ENCODE peak calls at places on chromosomes 13 and 19, in seven cellular contexts. T, U, I, K, H, Q and C are unnamed samples.

GRCh38 chr13:106100261-106100919 is 435.1 kb downstream of the EFNB2 start:
- DNase-seq in T (no peak), I (no peak), K (peak), U (no peak), Q (no peak), H (no peak), C (no peak)

GRCh38 chr19:38047048-38047435 is 140.0 kb downstream of the SIPA1L3 start:
- DNase-seq in T (no peak), I (no peak), U (peak), H (no peak), K (no peak), Q (no peak), C (no peak)

GRCh38 chr13:112193463-112194166 is 126.7 kb downstream of the SOX1 start:
- DNase-seq in K (no peak), U (no peak), I (no peak), H (no peak), T (no peak), Q (no peak), C (no peak)

GRCh38 chr19:18795540-18795939 is 4.4 kb upstream of the COMP start:
- DNase-seq in T (peak), Q (no peak), U (no peak), I (no peak), H (no peak), K (no peak), C (no peak)

GRCh38 chr19:41690801-41691065 is 2.7 kb upstream of the CEACAM7 start:
- DNase-seq in T (no peak), Q (no peak), I (no peak), K (no peak), H (no peak), U (no peak), C (no peak)

GRCh38 chr13:33519561-33520479 is 234.3 kb upstream of the STARD13 start:
- DNase-seq in I (no peak), T (peak), U (no peak), H (peak), K (no peak), Q (no peak), C (no peak)

GRCh38 chr13:91199866-91200265 is 147.6 kb upstream of the MIR17HG start:
- DNase-seq in U (no peak), K (no peak), H (no peak), I (no peak), Q (no peak), T (no peak), C (no peak)

GRCh38 chr13:77919351-77920294 is 992 bp upstream of the EDNRB start:
- DNase-seq in U (no peak), Q (peak), K (no peak), I (peak), T (no peak), H (peak), C (no peak)

GRCh38 chr13:95740921-95741320 is 64.0 kb downstream of the DNAJC3 start:
- DNase-seq in H (no peak), I (no peak), Q (no peak), T (no peak), K (no peak), U (no peak), C (no peak)

GRCh38 chr13:39959497-39959896 is 304.0 kb downstream of the COG6 start:
- DNase-seq in K (no peak), Q (no peak), T (no peak), I (no peak), U (no peak), H (no peak), C (no peak)

GRCh38 chr13:19782049-19782726 is 557 bp downstream of the PSPC1 start:
- DNase-seq in U (peak), Q (peak), I (peak), H (peak), T (peak), K (peak), C (no peak)

GRCh38 chr13:101681834-101682233 is 229.4 kb downstream of the ITGBL1 start:
- DNase-seq in I (no peak), T (no peak), Q (no peak), H (peak), K (no peak), U (no peak), C (no peak)

GRCh38 chr19:50697414-50698124 is 22.0 kb downstream of the SHANK1 start:
- DNase-seq in K (no peak), H (no peak), Q (no peak), I (no peak), U (no peak), T (no peak), C (no peak)

GRCh38 chr19:49339364-49340068 is 4.3 kb downstream of the CD37 start:
- DNase-seq in T (peak), H (peak), I (peak), Q (no peak), U (no peak), K (peak), C (peak)

GRCh38 chr13:77779461-77780272 is 82.2 kb downstream of the SLAIN1 start:
- DNase-seq in K (peak), Q (no peak), H (peak), T (no peak), I (peak), U (peak), C (peak)

GRCh38 chr13:94065741-94066140 is 413.7 kb downstream of the DCT start:
- DNase-seq in Q (no peak), I (no peak), K (no peak), T (no peak), H (peak), U (no peak), C (no peak)

GRCh38 chr13:22642088-22642487 is 538.7 kb upstream of the SGCG start:
- DNase-seq in Q (no peak), U (no peak), K (no peak), H (no peak), T (no peak), I (no peak), C (no peak)

GRCh38 chr13:40776681-40777165 is 5.7 kb upstream of the MRPS31 start:
- DNase-seq in H (peak), U (peak), I (no peak), K (peak), Q (no peak), T (no peak), C (no peak)

GRCh38 chr19:15379996-15380647 is 535 bp upstream of the AKAP8 start:
- DNase-seq in I (peak), K (peak), T (peak), Q (no peak), U (peak), H (peak), C (peak)

GRCh38 chr13:94030415-94031119 is 448.9 kb downstream of the DCT start:
- DNase-seq in U (no peak), Q (no peak), H (no peak), T (no peak), K (no peak), I (no peak), C (no peak)

GRCh38 chr13:47859129-47859528 is 141.9 kb downstream of the SUCLA2 start:
- DNase-seq in H (no peak), Q (no peak), K (no peak), U (no peak), I (no peak), T (no peak), C (no peak)

GRCh38 chr13:110307697-110308376 is 753 bp downstream of the COL4A2 start:
- DNase-seq in K (no peak), U (no peak), H (peak), T (peak), I (no peak), Q (no peak), C (no peak)
- H3K27ac ChIP-seq in K (peak), U (no peak), H (peak), T (peak), I (peak), Q (no peak), C (no peak)

DNA sequence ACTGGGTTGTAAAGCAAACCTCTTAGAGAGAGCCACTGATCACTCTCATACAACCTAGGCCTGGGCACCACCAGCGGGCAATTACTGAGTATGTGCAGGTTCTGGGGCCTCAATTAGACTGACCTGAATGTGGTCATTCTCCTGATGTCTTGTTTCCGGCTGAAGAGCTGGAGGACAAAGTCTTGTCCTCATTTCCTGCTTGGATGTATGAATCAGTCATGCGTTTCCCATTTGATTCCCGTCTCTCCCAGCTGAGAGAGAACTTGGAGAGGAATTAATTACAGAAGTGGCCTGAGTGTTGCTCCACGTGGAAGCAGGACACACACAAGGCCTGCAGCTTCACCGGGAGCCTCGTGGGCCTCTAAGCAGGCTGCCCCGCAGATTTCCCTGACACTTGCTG is 799.3 kb upstream of the ARGLU1 start:
- DNase-seq in T (no peak), Q (no peak), K (no peak), I (no peak), U (no peak), H (peak), C (no peak)
- H3K27ac ChIP-seq in T (no peak), Q (no peak), K (no peak), I (no peak), U (no peak), H (peak), C (no peak)

DNA sequence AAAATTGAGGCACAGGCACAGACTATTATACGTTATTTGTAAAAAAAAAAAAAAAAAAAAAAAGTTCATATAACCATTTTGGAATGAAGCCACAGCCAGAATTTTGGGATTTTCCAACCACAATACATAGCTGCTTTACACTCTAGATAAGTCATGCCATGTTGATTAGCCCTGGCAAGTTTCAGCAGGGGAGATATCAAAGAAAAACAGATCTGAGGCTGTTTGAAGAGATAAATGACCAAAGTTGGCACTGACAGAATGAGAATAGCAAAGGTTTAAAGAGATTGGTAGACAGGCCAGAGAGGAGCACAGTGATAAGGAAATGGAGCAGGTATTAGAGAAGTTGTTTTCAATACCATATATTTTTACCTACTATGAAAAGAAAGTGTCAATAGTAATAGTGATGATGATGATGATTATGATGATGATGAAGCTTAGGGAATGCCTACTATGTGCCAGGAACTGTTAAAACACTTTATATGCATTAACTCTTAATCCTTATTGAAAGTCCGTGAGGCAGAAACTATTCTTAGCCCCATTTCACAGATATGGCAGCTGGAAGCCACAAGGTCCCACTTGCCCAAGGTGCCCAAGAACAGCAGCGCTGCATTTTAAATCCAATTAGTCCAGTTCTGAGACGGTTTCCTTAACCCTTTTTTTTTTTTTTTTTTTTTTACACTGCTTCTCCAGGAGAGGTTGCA is 105.5 kb downstream of the MBNL2 start:
- DNase-seq in U (no peak), I (no peak), Q (no peak), K (no peak), H (peak), T (no peak), C (no peak)
- H3K27ac ChIP-seq in U (no peak), I (peak), Q (no peak), K (no peak), H (peak), T (no peak), C (no peak)

GRCh38 chr19:52410276-52410675 is 12.6 kb downstream of the ZNF528 start:
- DNase-seq in K (no peak), T (no peak), U (no peak), H (no peak), Q (no peak), I (no peak), C (no peak)

DNA sequence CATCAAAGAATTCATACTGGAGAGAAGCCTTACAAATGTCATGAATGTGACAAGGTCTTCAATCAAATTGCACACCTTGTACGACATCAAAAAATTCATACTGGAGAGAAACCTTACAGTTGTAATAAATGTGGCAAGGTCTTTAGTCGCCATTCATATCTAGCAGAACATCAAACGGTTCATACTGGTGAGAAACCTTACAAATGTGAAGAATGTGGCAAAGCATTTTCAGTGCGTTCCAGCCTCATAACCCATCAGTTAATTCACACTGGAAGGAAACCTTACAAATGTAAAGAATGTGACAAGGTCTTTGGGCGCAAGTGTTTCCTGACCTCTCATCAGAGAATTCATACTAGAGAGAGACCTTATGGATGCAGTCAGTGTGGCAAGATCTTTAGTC is 13.2 kb upstream of the ZNF534 start:
- DNase-seq in H (no peak), T (no peak), K (no peak), I (no peak), Q (no peak), U (no peak), C (no peak)
- H3K27ac ChIP-seq in H (no peak), T (no peak), K (no peak), I (no peak), Q (no peak), U (no peak), C (no peak)

DNA sequence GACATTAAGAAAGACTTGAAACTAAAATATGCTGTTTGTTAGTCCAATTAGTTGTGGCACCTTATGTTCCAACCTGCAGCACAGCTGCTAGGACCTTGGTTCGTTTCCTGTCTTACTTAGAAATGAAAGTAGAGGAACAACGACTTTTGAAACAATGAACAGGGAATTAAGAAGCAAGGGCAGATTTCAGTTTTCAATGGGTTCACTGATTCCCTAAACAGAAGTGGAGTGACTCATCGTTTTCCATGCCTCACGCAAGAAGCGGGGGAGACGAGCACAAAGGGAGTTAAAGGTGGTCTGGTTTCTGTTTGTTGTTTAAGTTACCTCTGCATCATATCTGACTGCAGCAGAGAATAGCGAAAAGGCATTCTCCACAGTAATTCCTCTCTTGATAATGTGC is 44.8 kb downstream of the PHF11 start:
- DNase-seq in H (peak), K (no peak), I (no peak), Q (no peak), T (no peak), U (peak), C (no peak)
- H3K27ac ChIP-seq in H (no peak), K (peak), I (no peak), Q (no peak), T (no peak), U (peak), C (no peak)

DNA sequence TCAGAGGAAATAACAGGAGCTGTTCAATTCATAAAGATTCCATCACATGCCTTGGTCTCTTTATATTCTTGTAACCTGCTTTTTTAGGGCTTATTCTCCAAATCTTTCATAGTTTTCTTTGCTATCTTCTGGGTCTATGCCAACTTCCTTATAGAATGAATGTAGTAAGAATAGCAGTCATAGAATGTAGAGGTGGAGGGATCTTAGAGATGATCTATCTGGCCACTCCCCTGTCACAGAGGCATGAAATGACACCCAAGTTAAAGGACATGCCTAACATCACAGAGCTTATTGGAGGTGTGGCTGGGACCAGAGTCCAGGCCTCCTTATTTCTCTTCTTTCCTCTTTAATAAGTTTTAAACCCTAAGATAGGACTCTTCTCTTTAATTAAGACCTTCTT is 13.2 kb downstream of the LCP1 start:
- DNase-seq in T (no peak), Q (no peak), K (no peak), H (no peak), I (no peak), U (no peak), C (no peak)
- H3K27ac ChIP-seq in T (peak), Q (no peak), K (no peak), H (no peak), I (no peak), U (peak), C (no peak)